ENCODE peak calls at places on chromosome 10, in nine cellular contexts. V, O, G, C, U, F, N, M and J are unnamed samples.

GRCh38 chr10:20858292-20859124 is 38.6 kb downstream of the NEBL start:
- DNase-seq in V (no peak), O (no peak), G (no peak), C (no peak), U (no peak), F (peak), N (no peak), M (peak), J (peak)

GRCh38 chr10:75265856-75266255 is 30.1 kb upstream of the COMTD1 start:
- DNase-seq in V (no peak), O (no peak), G (no peak), C (no peak), U (no peak), F (no peak), N (no peak), M (no peak), J (no peak)

GRCh38 chr10:125030567-125031197 is 88.8 kb downstream of the ZRANB1 start:
- DNase-seq in V (no peak), O (no peak), G (no peak), C (no peak), U (no peak), F (no peak), N (no peak), M (no peak), J (no peak)

GRCh38 chr10:3014968-3015367 is 52.4 kb upstream of the PFKP start:
- DNase-seq in V (no peak), O (no peak), G (no peak), C (no peak), U (no peak), F (peak), N (no peak), M (no peak), J (no peak)

GRCh38 chr10:118835682-118836326 is 81.0 kb upstream of the CACUL1 start:
- DNase-seq in V (no peak), O (no peak), G (no peak), C (no peak), U (no peak), F (peak), N (peak), M (peak), J (no peak)

GRCh38 chr10:31126593-31126992 is 94.9 kb upstream of the ZNF438 start:
- DNase-seq in V (no peak), O (no peak), G (no peak), C (no peak), U (no peak), F (no peak), N (no peak), M (no peak), J (no peak)

GRCh38 chr10:28676968-28677888 is at the start of gene BAMBI:
- DNase-seq in V (peak), O (no peak), G (peak), C (peak), U (peak), F (peak), N (peak), M (peak), J (peak)

GRCh38 chr10:87500646-87501048 is 4.0 kb upstream of the MINPP1 start:
- DNase-seq in V (no peak), O (no peak), G (no peak), C (no peak), U (no peak), F (no peak), N (no peak), M (no peak), J (no peak)